ENCODE peak calls at places on chromosomes 11 and 22, in six cellular contexts. One of them, this sample, is unnamed.

GRCh38 chr11:63573881-63574855 is 11.0 kb upstream of the PLAAT2 start:
- DNase-seq in NCI-H460: peak
- DNase-seq in coronary artery: no peak
- DNase-seq in endothelial cell: no peak
- DNase-seq in stimulated activated CD8-positive, alpha-beta memory T cell treated with anti-CD3 and anti-CD28 coated beads, Interleukin-15, amount 100 ng/mL, for 1 hour: no peak
- DNase-seq in neural crest cell: no peak
- DNase-seq in this sample: peak

GRCh38 chr11:46353706-46354105 is 6.4 kb downstream of the DGKZ start:
- DNase-seq in NCI-H460: no peak
- DNase-seq in coronary artery: no peak
- DNase-seq in endothelial cell: no peak
- DNase-seq in stimulated activated CD8-positive, alpha-beta memory T cell treated with anti-CD3 and anti-CD28 coated beads, Interleukin-15, amount 100 ng/mL, for 1 hour: no peak
- DNase-seq in neural crest cell: no peak
- DNase-seq in this sample: no peak

GRCh38 chr11:105923814-105924213 is 98.2 kb downstream of the MSANTD4 start:
- DNase-seq in NCI-H460: no peak
- DNase-seq in coronary artery: no peak
- DNase-seq in endothelial cell: no peak
- DNase-seq in stimulated activated CD8-positive, alpha-beta memory T cell treated with anti-CD3 and anti-CD28 coated beads, Interleukin-15, amount 100 ng/mL, for 1 hour: no peak
- DNase-seq in neural crest cell: no peak
- DNase-seq in this sample: peak

GRCh38 chr22:29469755-29470154 is 10.3 kb upstream of the NEFH start:
- DNase-seq in NCI-H460: no peak
- DNase-seq in coronary artery: no peak
- DNase-seq in endothelial cell: no peak
- DNase-seq in stimulated activated CD8-positive, alpha-beta memory T cell treated with anti-CD3 and anti-CD28 coated beads, Interleukin-15, amount 100 ng/mL, for 1 hour: no peak
- DNase-seq in neural crest cell: no peak
- DNase-seq in this sample: no peak

GRCh38 chr22:35601743-35602633 is 15.1 kb downstream of the MB start:
- DNase-seq in NCI-H460: peak
- DNase-seq in coronary artery: no peak
- DNase-seq in endothelial cell: no peak
- DNase-seq in stimulated activated CD8-positive, alpha-beta memory T cell treated with anti-CD3 and anti-CD28 coated beads, Interleukin-15, amount 100 ng/mL, for 1 hour: no peak
- DNase-seq in neural crest cell: no peak
- DNase-seq in this sample: peak

GRCh38 chr11:10208045-10208674 is 85.9 kb downstream of the SBF2 start:
- DNase-seq in NCI-H460: peak
- DNase-seq in coronary artery: no peak
- DNase-seq in endothelial cell: no peak
- DNase-seq in stimulated activated CD8-positive, alpha-beta memory T cell treated with anti-CD3 and anti-CD28 coated beads, Interleukin-15, amount 100 ng/mL, for 1 hour: no peak
- DNase-seq in neural crest cell: no peak
- DNase-seq in this sample: peak

GRCh38 chr11:79062814-79063762 is 377.7 kb downstream of the TENM4 start:
- DNase-seq in NCI-H460: no peak
- DNase-seq in coronary artery: no peak
- DNase-seq in endothelial cell: peak
- DNase-seq in stimulated activated CD8-positive, alpha-beta memory T cell treated with anti-CD3 and anti-CD28 coated beads, Interleukin-15, amount 100 ng/mL, for 1 hour: no peak
- DNase-seq in neural crest cell: peak
- DNase-seq in this sample: peak

GRCh38 chr11:69151811-69152210 is 3.9 kb upstream of the SMIM38 start:
- DNase-seq in NCI-H460: no peak
- DNase-seq in coronary artery: no peak
- DNase-seq in endothelial cell: no peak
- DNase-seq in stimulated activated CD8-positive, alpha-beta memory T cell treated with anti-CD3 and anti-CD28 coated beads, Interleukin-15, amount 100 ng/mL, for 1 hour: no peak
- DNase-seq in neural crest cell: no peak
- DNase-seq in this sample: no peak

GRCh38 chr11:127199306-127199801 is 198.8 kb upstream of the KIRREL3 start:
- DNase-seq in NCI-H460: no peak
- DNase-seq in coronary artery: no peak
- DNase-seq in endothelial cell: no peak
- DNase-seq in stimulated activated CD8-positive, alpha-beta memory T cell treated with anti-CD3 and anti-CD28 coated beads, Interleukin-15, amount 100 ng/mL, for 1 hour: no peak
- DNase-seq in neural crest cell: no peak
- DNase-seq in this sample: no peak

GRCh38 chr11:37323843-37324242 is 725.8 kb upstream of the RAG2 start:
- DNase-seq in NCI-H460: no peak
- DNase-seq in coronary artery: no peak
- DNase-seq in endothelial cell: no peak
- DNase-seq in stimulated activated CD8-positive, alpha-beta memory T cell treated with anti-CD3 and anti-CD28 coated beads, Interleukin-15, amount 100 ng/mL, for 1 hour: no peak
- DNase-seq in neural crest cell: no peak
- DNase-seq in this sample: no peak

GRCh38 chr11:120601566-120601965 is 90.0 kb downstream of the GRIK4 start:
- DNase-seq in NCI-H460: no peak
- DNase-seq in coronary artery: no peak
- DNase-seq in endothelial cell: no peak
- DNase-seq in stimulated activated CD8-positive, alpha-beta memory T cell treated with anti-CD3 and anti-CD28 coated beads, Interleukin-15, amount 100 ng/mL, for 1 hour: no peak
- DNase-seq in neural crest cell: no peak
- DNase-seq in this sample: peak

GRCh38 chr22:36682835-36683234 is 20.7 kb downstream of the CACNG2 start:
- DNase-seq in NCI-H460: no peak
- DNase-seq in coronary artery: no peak
- DNase-seq in endothelial cell: no peak
- DNase-seq in stimulated activated CD8-positive, alpha-beta memory T cell treated with anti-CD3 and anti-CD28 coated beads, Interleukin-15, amount 100 ng/mL, for 1 hour: no peak
- DNase-seq in neural crest cell: no peak
- DNase-seq in this sample: no peak

GRCh38 chr22:46116491-46116958 is 33.8 kb upstream of the PPARA start:
- DNase-seq in NCI-H460: peak
- DNase-seq in coronary artery: peak
- DNase-seq in endothelial cell: peak
- DNase-seq in stimulated activated CD8-positive, alpha-beta memory T cell treated with anti-CD3 and anti-CD28 coated beads, Interleukin-15, amount 100 ng/mL, for 1 hour: peak
- DNase-seq in neural crest cell: peak
- DNase-seq in this sample: peak

GRCh38 chr11:15859411-15859810 is 496.9 kb downstream of the SOX6 start:
- DNase-seq in NCI-H460: no peak
- DNase-seq in coronary artery: peak
- DNase-seq in endothelial cell: no peak
- DNase-seq in stimulated activated CD8-positive, alpha-beta memory T cell treated with anti-CD3 and anti-CD28 coated beads, Interleukin-15, amount 100 ng/mL, for 1 hour: no peak
- DNase-seq in neural crest cell: no peak
- DNase-seq in this sample: no peak

GRCh38 chr11:128687321-128687720 is 6.6 kb upstream of the FLI1 start:
- DNase-seq in NCI-H460: no peak
- DNase-seq in coronary artery: no peak
- DNase-seq in endothelial cell: peak
- DNase-seq in stimulated activated CD8-positive, alpha-beta memory T cell treated with anti-CD3 and anti-CD28 coated beads, Interleukin-15, amount 100 ng/mL, for 1 hour: no peak
- DNase-seq in neural crest cell: no peak
- DNase-seq in this sample: no peak

GRCh38 chr11:11292839-11293238 is 60.2 kb downstream of the CSNK2A3 start:
- DNase-seq in NCI-H460: no peak
- DNase-seq in coronary artery: no peak
- DNase-seq in endothelial cell: no peak
- DNase-seq in stimulated activated CD8-positive, alpha-beta memory T cell treated with anti-CD3 and anti-CD28 coated beads, Interleukin-15, amount 100 ng/mL, for 1 hour: no peak
- DNase-seq in neural crest cell: no peak
- DNase-seq in this sample: no peak

GRCh38 chr11:12235549-12235944 is 125.2 kb downstream of the MICAL2 start:
- DNase-seq in NCI-H460: no peak
- DNase-seq in coronary artery: no peak
- DNase-seq in endothelial cell: no peak
- DNase-seq in stimulated activated CD8-positive, alpha-beta memory T cell treated with anti-CD3 and anti-CD28 coated beads, Interleukin-15, amount 100 ng/mL, for 1 hour: no peak
- DNase-seq in neural crest cell: no peak
- DNase-seq in this sample: peak

GRCh38 chr11:77131560-77131959 is 3.5 kb downstream of the MYO7A start:
- DNase-seq in NCI-H460: no peak
- DNase-seq in coronary artery: no peak
- DNase-seq in endothelial cell: no peak
- DNase-seq in stimulated activated CD8-positive, alpha-beta memory T cell treated with anti-CD3 and anti-CD28 coated beads, Interleukin-15, amount 100 ng/mL, for 1 hour: no peak
- DNase-seq in neural crest cell: no peak
- DNase-seq in this sample: no peak

GRCh38 chr11:133015457-133015856 is 516.8 kb downstream of the OPCML start:
- DNase-seq in NCI-H460: no peak
- DNase-seq in coronary artery: no peak
- DNase-seq in endothelial cell: no peak
- DNase-seq in stimulated activated CD8-positive, alpha-beta memory T cell treated with anti-CD3 and anti-CD28 coated beads, Interleukin-15, amount 100 ng/mL, for 1 hour: no peak
- DNase-seq in neural crest cell: no peak
- DNase-seq in this sample: no peak

GRCh38 chr11:914747-915493 is 4.3 kb upstream of the CHID1 start:
- DNase-seq in NCI-H460: no peak
- DNase-seq in coronary artery: no peak
- DNase-seq in endothelial cell: no peak
- DNase-seq in stimulated activated CD8-positive, alpha-beta memory T cell treated with anti-CD3 and anti-CD28 coated beads, Interleukin-15, amount 100 ng/mL, for 1 hour: no peak
- DNase-seq in neural crest cell: no peak
- DNase-seq in this sample: no peak

GRCh38 chr11:96158126-96158525 is 184.9 kb downstream of the MAML2 start:
- DNase-seq in NCI-H460: no peak
- DNase-seq in coronary artery: no peak
- DNase-seq in endothelial cell: no peak
- DNase-seq in stimulated activated CD8-positive, alpha-beta memory T cell treated with anti-CD3 and anti-CD28 coated beads, Interleukin-15, amount 100 ng/mL, for 1 hour: no peak
- DNase-seq in neural crest cell: no peak
- DNase-seq in this sample: no peak

GRCh38 chr11:82732734-82733443 is 775 bp downstream of the FAM181B start:
- DNase-seq in NCI-H460: no peak
- DNase-seq in coronary artery: no peak
- DNase-seq in endothelial cell: peak
- DNase-seq in stimulated activated CD8-positive, alpha-beta memory T cell treated with anti-CD3 and anti-CD28 coated beads, Interleukin-15, amount 100 ng/mL, for 1 hour: no peak
- DNase-seq in neural crest cell: no peak
- DNase-seq in this sample: no peak

GRCh38 chr11:22169833-22170232 is 23.1 kb upstream of the ANO5 start:
- DNase-seq in NCI-H460: no peak
- DNase-seq in coronary artery: no peak
- DNase-seq in endothelial cell: no peak
- DNase-seq in stimulated activated CD8-positive, alpha-beta memory T cell treated with anti-CD3 and anti-CD28 coated beads, Interleukin-15, amount 100 ng/mL, for 1 hour: no peak
- DNase-seq in neural crest cell: no peak
- DNase-seq in this sample: no peak

GRCh38 chr11:108117746-108118371 is 3.5 kb upstream of the ACAT1 start:
- DNase-seq in NCI-H460: no peak
- DNase-seq in coronary artery: no peak
- DNase-seq in endothelial cell: no peak
- DNase-seq in stimulated activated CD8-positive, alpha-beta memory T cell treated with anti-CD3 and anti-CD28 coated beads, Interleukin-15, amount 100 ng/mL, for 1 hour: no peak
- DNase-seq in neural crest cell: no peak
- DNase-seq in this sample: peak

GRCh38 chr11:10385696-10386095 is 69.4 kb upstream of the AMPD3 start:
- DNase-seq in NCI-H460: no peak
- DNase-seq in coronary artery: no peak
- DNase-seq in endothelial cell: no peak
- DNase-seq in stimulated activated CD8-positive, alpha-beta memory T cell treated with anti-CD3 and anti-CD28 coated beads, Interleukin-15, amount 100 ng/mL, for 1 hour: no peak
- DNase-seq in neural crest cell: no peak
- DNase-seq in this sample: no peak

GRCh38 chr11:134559617-134559992 is 147.6 kb upstream of the B3GAT1 start:
- DNase-seq in NCI-H460: no peak
- DNase-seq in coronary artery: peak
- DNase-seq in endothelial cell: no peak
- DNase-seq in stimulated activated CD8-positive, alpha-beta memory T cell treated with anti-CD3 and anti-CD28 coated beads, Interleukin-15, amount 100 ng/mL, for 1 hour: no peak
- DNase-seq in neural crest cell: no peak
- DNase-seq in this sample: no peak

GRCh38 chr11:20087118-20087521 is 73.2 kb downstream of the DBX1 start:
- DNase-seq in NCI-H460: no peak
- DNase-seq in coronary artery: no peak
- DNase-seq in endothelial cell: no peak
- DNase-seq in stimulated activated CD8-positive, alpha-beta memory T cell treated with anti-CD3 and anti-CD28 coated beads, Interleukin-15, amount 100 ng/mL, for 1 hour: no peak
- DNase-seq in neural crest cell: no peak
- DNase-seq in this sample: peak

GRCh38 chr11:66081505-66081904 is 11.4 kb downstream of the PACS1 start:
- DNase-seq in NCI-H460: no peak
- DNase-seq in coronary artery: no peak
- DNase-seq in endothelial cell: peak
- DNase-seq in stimulated activated CD8-positive, alpha-beta memory T cell treated with anti-CD3 and anti-CD28 coated beads, Interleukin-15, amount 100 ng/mL, for 1 hour: peak
- DNase-seq in neural crest cell: no peak
- DNase-seq in this sample: peak

GRCh38 chr22:49503321-49503720 is 324.4 kb downstream of the BRD1 start:
- DNase-seq in NCI-H460: no peak
- DNase-seq in coronary artery: peak
- DNase-seq in endothelial cell: no peak
- DNase-seq in stimulated activated CD8-positive, alpha-beta memory T cell treated with anti-CD3 and anti-CD28 coated beads, Interleukin-15, amount 100 ng/mL, for 1 hour: no peak
- DNase-seq in neural crest cell: no peak
- DNase-seq in this sample: no peak

GRCh38 chr22:22342697-22343602 is 98.4 kb downstream of the VPREB1 start:
- DNase-seq in NCI-H460: peak
- DNase-seq in coronary artery: no peak
- DNase-seq in endothelial cell: peak
- DNase-seq in stimulated activated CD8-positive, alpha-beta memory T cell treated with anti-CD3 and anti-CD28 coated beads, Interleukin-15, amount 100 ng/mL, for 1 hour: peak
- DNase-seq in neural crest cell: peak
- DNase-seq in this sample: peak

GRCh38 chr11:42171046-42171445 is 711.6 kb upstream of the LRRC4C start:
- DNase-seq in NCI-H460: no peak
- DNase-seq in coronary artery: no peak
- DNase-seq in endothelial cell: no peak
- DNase-seq in stimulated activated CD8-positive, alpha-beta memory T cell treated with anti-CD3 and anti-CD28 coated beads, Interleukin-15, amount 100 ng/mL, for 1 hour: no peak
- DNase-seq in neural crest cell: no peak
- DNase-seq in this sample: no peak

GRCh38 chr11:21654091-21654490 is 538.8 kb upstream of the ANO5 start:
- DNase-seq in NCI-H460: no peak
- DNase-seq in coronary artery: no peak
- DNase-seq in endothelial cell: no peak
- DNase-seq in stimulated activated CD8-positive, alpha-beta memory T cell treated with anti-CD3 and anti-CD28 coated beads, Interleukin-15, amount 100 ng/mL, for 1 hour: no peak
- DNase-seq in neural crest cell: no peak
- DNase-seq in this sample: no peak

GRCh38 chr11:35272391-35272821 is 133.4 kb downstream of the CD44 start:
- DNase-seq in NCI-H460: no peak
- DNase-seq in coronary artery: no peak
- DNase-seq in endothelial cell: no peak
- DNase-seq in stimulated activated CD8-positive, alpha-beta memory T cell treated with anti-CD3 and anti-CD28 coated beads, Interleukin-15, amount 100 ng/mL, for 1 hour: no peak
- DNase-seq in neural crest cell: no peak
- DNase-seq in this sample: no peak

GRCh38 chr11:59706518-59707285 is 6.9 kb downstream of the OR10V1 start:
- DNase-seq in NCI-H460: no peak
- DNase-seq in coronary artery: no peak
- DNase-seq in endothelial cell: peak
- DNase-seq in stimulated activated CD8-positive, alpha-beta memory T cell treated with anti-CD3 and anti-CD28 coated beads, Interleukin-15, amount 100 ng/mL, for 1 hour: no peak
- DNase-seq in neural crest cell: no peak
- DNase-seq in this sample: peak

This sample was measured in M059J.